ENCODE peak calls at places on chromosomes 7 and 10, in six cellular contexts. C is heart right ventricle; S is CD8-positive, alpha-beta memory T cell; B is esophagus squamous epithelium; V is neuronal stem cell; Q is IMR-90. Y is an unnamed sample. For H3K4me1, the result is how much of the 10 kb centered on the place peaks cover.

GRCh38 chr7:93910076-93910994 is 4.0 kb downstream of the GNGT1 start:
- DNase-seq in V (no peak), Q (peak), S (no peak), B (no peak), C (peak), Y (peak)

GRCh38 chr10:43318456-43318855 is 51.6 kb upstream of the RASGEF1A start:
- DNase-seq in Q (no peak), V (no peak), B (no peak), S (no peak), C (no peak), Y (no peak)

GRCh38 chr7:103142494-103142893 is 6.4 kb downstream of the NAPEPLD start:
- DNase-seq in V (no peak), B (no peak), Q (no peak), C (no peak), S (no peak), Y (no peak)

GRCh38 chr10:116815641-116816415 is 33.5 kb upstream of the ENO4 start:
- DNase-seq in Q (peak), S (no peak), B (no peak), C (no peak), V (no peak), Y (no peak)

GRCh38 chr7:137670521-137671064 is 176.2 kb downstream of the DGKI start:
- DNase-seq in C (no peak), B (no peak), V (no peak), Q (peak), S (no peak), Y (no peak)

GRCh38 chr10:129744896-129745750 is 219.0 kb downstream of the EBF3 start:
- DNase-seq in Q (no peak), V (no peak), B (no peak), S (no peak), C (no peak), Y (no peak)

GRCh38 chr10:62380002-62380401 is 5.8 kb downstream of the ZNF365 start:
- DNase-seq in V (no peak), C (no peak), B (no peak), S (no peak), Q (peak), Y (no peak)

GRCh38 chr10:69228151-69228550 is 8.0 kb downstream of the HKDC1 start:
- DNase-seq in B (no peak), Q (no peak), S (no peak), C (no peak), V (no peak), Y (no peak)

GRCh38 chr10:133031541-133032125 is 56.1 kb upstream of the ADGRA1 start:
- DNase-seq in C (no peak), Q (no peak), V (no peak), S (no peak), B (no peak), Y (no peak)

GRCh38 chr10:44510716-44511115 is 125.8 kb upstream of the CXCL12 start:
- DNase-seq in Q (peak), C (no peak), B (no peak), S (no peak), V (no peak), Y (no peak)

GRCh38 chr10:784377-784758 is 94.9 kb upstream of the DIP2C start:
- DNase-seq in V (no peak), C (no peak), Q (no peak), S (no peak), B (no peak), Y (no peak)

GRCh38 chr10:102782698-102783540 is 39.2 kb downstream of the WBP1L start:
- DNase-seq in S (no peak), C (peak), V (no peak), Q (peak), B (no peak), Y (peak)

GRCh38 chr7:102291056-102291915 is 4.6 kb downstream of the SH2B2 start:
- DNase-seq in Q (no peak), S (no peak), V (no peak), C (no peak), B (no peak), Y (no peak)

GRCh38 chr10:48357631-48358030 is 51.2 kb downstream of the MAPK8 start:
- DNase-seq in Q (no peak), V (no peak), B (no peak), S (no peak), C (no peak), Y (no peak)

GRCh38 chr10:124715479-124715878 is 28.7 kb downstream of the FAM53B start:
- DNase-seq in C (no peak), Q (no peak), S (no peak), V (no peak), B (no peak), Y (no peak)

GRCh38 chr7:78792624-78793023 is 660.8 kb downstream of the MAGI2 start:
- DNase-seq in V (no peak), S (no peak), C (no peak), B (no peak), Q (peak), Y (no peak)

GRCh38 chr7:149489391-149490024 is 8.1 kb downstream of the ZNF746 start:
- DNase-seq in S (no peak), C (no peak), Q (no peak), V (no peak), B (no peak), Y (no peak)

GRCh38 chr7:110831450-110831849 is 259.5 kb upstream of the LRRN3 start:
- DNase-seq in S (no peak), B (no peak), C (no peak), Q (no peak), V (no peak), Y (no peak)

GRCh38 chr7:44883961-44884360 is 1.4 kb downstream of the PURB start:
- DNase-seq in S (no peak), C (no peak), V (no peak), B (no peak), Q (no peak), Y (no peak)
- H3K4me1 ChIP-seq in S (under half), C (half or more), V (under half), B (half or more), Q (under half), Y (half or more)

DNA sequence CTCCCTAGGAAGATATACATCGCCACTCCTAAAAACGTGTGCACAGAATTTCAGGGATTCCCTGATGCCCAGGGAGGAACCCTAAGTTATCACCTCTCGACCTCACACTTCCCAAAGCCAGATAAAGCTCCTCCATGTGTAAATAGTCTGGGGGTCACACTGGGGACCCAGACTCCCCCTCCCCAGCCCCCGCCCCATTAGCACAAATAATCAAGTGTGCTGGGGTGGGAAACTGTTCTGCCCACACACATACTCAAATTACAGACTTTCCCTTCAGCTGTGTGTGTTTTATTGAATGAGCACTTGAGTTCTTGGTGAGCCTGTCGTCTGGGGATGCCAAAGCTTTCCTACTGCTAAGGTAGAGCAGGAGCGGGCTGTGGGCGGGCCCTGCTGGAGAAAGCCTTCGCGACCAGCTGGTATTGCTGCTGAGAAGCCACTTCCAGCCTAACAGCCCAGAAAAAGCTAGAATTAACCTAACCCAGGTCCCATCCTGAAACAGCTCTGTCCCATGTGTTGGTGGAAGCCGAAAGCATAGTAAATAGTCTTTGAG is 87.0 kb upstream of the KMT2E start:
- DNase-seq in S (no peak), V (no peak), Q (no peak), B (no peak), C (no peak), Y (no peak)
- H3K27ac ChIP-seq in S (no peak), V (no peak), Q (no peak), B (no peak), C (no peak), Y (peak)

GRCh38 chr7:88226201-88226600 is 6.4 kb upstream of the SRI start:
- DNase-seq in Q (no peak), C (no peak), S (no peak), V (no peak), B (no peak), Y (no peak)
- H3K4me3 ChIP-seq in Q (no peak), C (no peak), S (no peak), V (no peak), B (no peak), Y (peak)

GRCh38 chr10:109306698-109307097 is 616.6 kb downstream of the XPNPEP1 start:
- DNase-seq in V (no peak), S (no peak), Q (peak), C (no peak), B (no peak), Y (no peak)
- H3K4me1 ChIP-seq in V (under half), S (under half), Q (under half), C (under half), B (under half), Y (under half)

DNA sequence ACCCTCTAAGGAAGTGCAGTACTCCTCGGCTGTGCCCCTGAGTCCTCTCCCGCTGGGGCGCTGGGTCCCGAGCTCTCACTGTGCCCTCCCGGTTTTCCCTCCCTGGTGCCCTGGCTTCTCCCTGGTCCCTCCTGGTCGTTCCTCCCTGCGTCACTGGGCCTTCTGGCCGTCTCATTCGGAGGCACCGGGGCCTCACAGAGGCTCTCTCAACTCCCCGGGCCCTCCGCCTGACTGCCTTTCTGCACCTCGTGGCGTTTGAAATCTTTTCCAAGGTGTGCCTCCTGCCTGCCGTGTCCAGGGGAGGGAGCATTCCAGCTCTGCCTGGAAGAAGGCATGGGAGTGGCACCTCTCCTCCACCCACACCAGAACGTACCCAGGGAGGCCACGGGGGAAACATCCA is 174.3 kb downstream of the TCERG1L start:
- DNase-seq in Q (no peak), B (no peak), C (no peak), V (no peak), S (no peak), Y (no peak)
- H3K27ac ChIP-seq in Q (no peak), B (no peak), C (no peak), V (no peak), S (no peak), Y (no peak)

GRCh38 chr7:134547738-134548054 is 1.2 kb upstream of the AKR1B15 start:
- DNase-seq in B (no peak), S (no peak), C (peak), Q (peak), V (no peak), Y (no peak)

GRCh38 chr7:134552105-134552504 is 3.2 kb downstream of the AKR1B15 start:
- DNase-seq in Q (peak), S (no peak), B (no peak), V (no peak), C (no peak), Y (no peak)

GRCh38 chr7:134548877-134549276 is at the start of gene AKR1B15:
- DNase-seq in V (no peak), Q (peak), C (no peak), B (no peak), S (no peak), Y (peak)

GRCh38 chr7:134546903-134547737 is 1.8 kb upstream of the AKR1B15 start:
- DNase-seq in Q (peak), C (peak), B (no peak), V (peak), S (peak), Y (peak)

DNA sequence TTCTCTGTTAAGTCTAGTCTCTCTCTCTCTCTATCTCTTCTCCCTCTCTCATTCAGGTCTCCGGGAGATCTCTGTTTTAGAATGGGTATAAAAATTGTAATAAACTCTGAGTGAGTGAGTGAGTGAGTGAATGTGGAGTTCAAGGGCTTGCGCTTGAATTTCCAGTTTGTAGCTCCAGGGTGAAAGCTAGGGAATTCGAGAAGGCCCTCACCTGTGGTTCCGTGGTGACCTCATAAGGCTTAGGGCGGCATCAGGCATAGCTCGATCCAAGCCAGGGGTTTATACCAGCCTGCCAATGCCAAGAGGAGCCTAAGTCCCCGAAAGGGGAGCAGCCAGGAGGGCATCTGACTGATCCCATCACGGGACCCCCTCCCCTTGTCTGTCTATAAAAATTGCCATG is 456 bp downstream of the AKR1B15 start:
- DNase-seq in Q (no peak), C (no peak), S (no peak), B (no peak), V (no peak), Y (no peak)
- H3K4me3 ChIP-seq in Q (no peak), C (no peak), S (no peak), B (no peak), V (no peak), Y (no peak)

GRCh38 chr7:139671967-139672366 is 105.8 kb downstream of the HIPK2 start:
- DNase-seq in Q (peak), S (no peak), B (no peak), V (no peak), C (no peak), Y (no peak)
- H3K4me1 ChIP-seq in Q (under half), S (under half), B (under half), V (under half), C (under half), Y (under half)

DNA sequence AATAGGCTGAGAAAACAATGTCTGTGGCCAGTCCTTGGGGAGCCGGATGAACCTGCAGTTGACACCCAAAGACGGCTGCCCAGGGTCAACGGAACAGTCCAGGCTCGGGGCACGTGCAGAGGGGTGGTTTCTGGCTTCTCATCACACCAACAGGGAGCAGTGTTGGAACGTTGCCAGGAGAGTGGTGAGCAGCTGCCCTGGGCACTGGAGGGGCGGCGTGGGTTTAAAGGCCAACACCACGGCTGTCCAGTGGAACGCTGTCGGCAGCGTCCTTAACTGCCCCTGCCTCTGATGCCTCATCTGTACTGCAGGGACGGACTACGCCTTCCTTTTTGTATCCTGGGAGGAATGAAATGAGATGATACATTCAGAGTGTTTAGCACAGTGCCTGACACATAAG is 19.8 kb downstream of the JCAD start:
- DNase-seq in V (no peak), B (no peak), C (no peak), Q (no peak), S (no peak), Y (no peak)
- H3K27ac ChIP-seq in V (no peak), B (peak), C (peak), Q (no peak), S (no peak), Y (no peak)

Y was measured in tibial nerve.